ENCODE peak calls at places on chromosome 15, in four cellular contexts. One of them, this sample, is unnamed. For H3K27me3, the result is how much of the 10 kb centered on the place peaks cover.

GRCh38 chr15:22239806-22240180 is 159.5 kb downstream of the OR4M2 start:
- DNase-seq in CD8-positive, alpha-beta T cell: no peak
- DNase-seq in HepG2: no peak
- DNase-seq in left ventricle myocardium inferior: no peak
- DNase-seq in this sample: no peak

GRCh38 chr15:29570121-29570930 is 251.9 kb downstream of the TJP1 start:
- DNase-seq in HepG2: no peak
- DNase-seq in CD8-positive, alpha-beta T cell: no peak
- DNase-seq in left ventricle myocardium inferior: no peak
- DNase-seq in this sample: no peak

GRCh38 chr15:57527382-57528091 is 64.2 kb upstream of the MYZAP start:
- DNase-seq in left ventricle myocardium inferior: no peak
- DNase-seq in HepG2: peak
- DNase-seq in CD8-positive, alpha-beta T cell: no peak
- DNase-seq in this sample: peak

GRCh38 chr15:60017538-60018199 is 13.6 kb downstream of the FOXB1 start:
- DNase-seq in HepG2: no peak
- DNase-seq in CD8-positive, alpha-beta T cell: no peak
- DNase-seq in left ventricle myocardium inferior: no peak
- DNase-seq in this sample: no peak

GRCh38 chr15:93124126-93124525 is 35.1 kb upstream of the RGMA start:
- DNase-seq in left ventricle myocardium inferior: no peak
- DNase-seq in HepG2: no peak
- DNase-seq in CD8-positive, alpha-beta T cell: no peak
- DNase-seq in this sample: no peak

GRCh38 chr15:59543721-59544547 is 67.6 kb upstream of the GCNT3 start:
- DNase-seq in left ventricle myocardium inferior: no peak
- DNase-seq in CD8-positive, alpha-beta T cell: no peak
- DNase-seq in HepG2: no peak
- DNase-seq in this sample: peak

GRCh38 chr15:77002436-77002835 is 7.5 kb downstream of the PSTPIP1 start:
- DNase-seq in left ventricle myocardium inferior: no peak
- DNase-seq in HepG2: no peak
- DNase-seq in CD8-positive, alpha-beta T cell: no peak
- DNase-seq in this sample: no peak

GRCh38 chr15:34582461-34583357 is 742 bp downstream of the GOLGA8B start:
- DNase-seq in CD8-positive, alpha-beta T cell: peak
- DNase-seq in left ventricle myocardium inferior: no peak
- DNase-seq in HepG2: no peak
- DNase-seq in this sample: peak

GRCh38 chr15:33988384-33988783 is 20.1 kb downstream of the CHRM5 start:
- DNase-seq in left ventricle myocardium inferior: no peak
- DNase-seq in CD8-positive, alpha-beta T cell: no peak
- DNase-seq in HepG2: peak
- DNase-seq in this sample: no peak

GRCh38 chr15:49620658-49621326 is at the start of the genes DTWD1 and FAM227B:
- DNase-seq in CD8-positive, alpha-beta T cell: peak
- DNase-seq in HepG2: peak
- DNase-seq in left ventricle myocardium inferior: peak
- DNase-seq in this sample: peak

GRCh38 chr15:70613259-70613658 is 150.1 kb downstream of the UACA start:
- DNase-seq in CD8-positive, alpha-beta T cell: no peak
- DNase-seq in left ventricle myocardium inferior: no peak
- DNase-seq in HepG2: no peak
- DNase-seq in this sample: no peak

GRCh38 chr15:82942691-82943090 is 9.8 kb downstream of the HOMER2 start:
- DNase-seq in CD8-positive, alpha-beta T cell: no peak
- DNase-seq in HepG2: peak
- DNase-seq in left ventricle myocardium inferior: no peak
- DNase-seq in this sample: no peak

GRCh38 chr15:46266691-46267090 is 631.9 kb downstream of the SQOR start:
- DNase-seq in left ventricle myocardium inferior: no peak
- DNase-seq in CD8-positive, alpha-beta T cell: no peak
- DNase-seq in HepG2: no peak
- DNase-seq in this sample: no peak

GRCh38 chr15:84681822-84682221 is 23.8 kb upstream of the NMB start:
- DNase-seq in HepG2: no peak
- DNase-seq in CD8-positive, alpha-beta T cell: no peak
- DNase-seq in left ventricle myocardium inferior: no peak
- DNase-seq in this sample: no peak

GRCh38 chr15:52071570-52071969 is 41.0 kb downstream of the BCL2L10 start:
- DNase-seq in HepG2: peak
- DNase-seq in left ventricle myocardium inferior: no peak
- DNase-seq in CD8-positive, alpha-beta T cell: no peak
- DNase-seq in this sample: no peak

GRCh38 chr15:92068121-92068520 is 214.6 kb downstream of the SLCO3A1 start:
- DNase-seq in left ventricle myocardium inferior: no peak
- DNase-seq in CD8-positive, alpha-beta T cell: no peak
- DNase-seq in HepG2: no peak
- DNase-seq in this sample: no peak

GRCh38 chr15:57158589-57158988 is 217.7 kb upstream of the CGNL1 start:
- DNase-seq in HepG2: no peak
- DNase-seq in left ventricle myocardium inferior: no peak
- DNase-seq in CD8-positive, alpha-beta T cell: no peak
- DNase-seq in this sample: no peak

GRCh38 chr15:80929225-80929624 is 60.4 kb downstream of the MESD start:
- DNase-seq in HepG2: no peak
- DNase-seq in left ventricle myocardium inferior: no peak
- DNase-seq in CD8-positive, alpha-beta T cell: no peak
- DNase-seq in this sample: no peak

GRCh38 chr15:48388937-48389309 is 57.7 kb downstream of the DUT start:
- DNase-seq in CD8-positive, alpha-beta T cell: no peak
- DNase-seq in HepG2: no peak
- DNase-seq in left ventricle myocardium inferior: no peak
- DNase-seq in this sample: no peak

GRCh38 chr15:31021067-31021665 is 29.7 kb upstream of the MTMR10 start:
- DNase-seq in CD8-positive, alpha-beta T cell: no peak
- DNase-seq in left ventricle myocardium inferior: no peak
- DNase-seq in HepG2: no peak
- DNase-seq in this sample: no peak

GRCh38 chr15:31495281-31495680 is 168.6 kb downstream of the KLF13 start:
- DNase-seq in CD8-positive, alpha-beta T cell: no peak
- DNase-seq in HepG2: no peak
- DNase-seq in left ventricle myocardium inferior: no peak
- DNase-seq in this sample: no peak

GRCh38 chr15:46577767-46578166 is 942.9 kb downstream of the SQOR start:
- DNase-seq in left ventricle myocardium inferior: no peak
- DNase-seq in CD8-positive, alpha-beta T cell: no peak
- DNase-seq in HepG2: no peak
- DNase-seq in this sample: no peak

GRCh38 chr15:97566957-97567356 is 393.5 kb upstream of the ARRDC4 start:
- DNase-seq in HepG2: no peak
- DNase-seq in CD8-positive, alpha-beta T cell: no peak
- DNase-seq in left ventricle myocardium inferior: no peak
- DNase-seq in this sample: no peak

GRCh38 chr15:67093146-67093874 is 27.9 kb downstream of the SMAD3 start:
- DNase-seq in left ventricle myocardium inferior: peak
- DNase-seq in CD8-positive, alpha-beta T cell: no peak
- DNase-seq in HepG2: no peak
- DNase-seq in this sample: peak

GRCh38 chr15:63473999-63474809 is 30.2 kb upstream of the USP3 start:
- DNase-seq in HepG2: peak
- DNase-seq in left ventricle myocardium inferior: no peak
- DNase-seq in CD8-positive, alpha-beta T cell: peak
- DNase-seq in this sample: peak

GRCh38 chr15:66698318-66698961 is 3.6 kb upstream of the SMAD6 start:
- DNase-seq in HepG2: peak
- DNase-seq in CD8-positive, alpha-beta T cell: no peak
- DNase-seq in left ventricle myocardium inferior: peak
- DNase-seq in this sample: no peak

GRCh38 chr15:85142324-85142723 is 160.7 kb downstream of the PDE8A start:
- DNase-seq in CD8-positive, alpha-beta T cell: no peak
- DNase-seq in HepG2: no peak
- DNase-seq in left ventricle myocardium inferior: no peak
- DNase-seq in this sample: no peak

GRCh38 chr15:68536331-68537095 is 42.3 kb upstream of the CORO2B start:
- DNase-seq in left ventricle myocardium inferior: no peak
- DNase-seq in HepG2: no peak
- DNase-seq in CD8-positive, alpha-beta T cell: no peak
- DNase-seq in this sample: no peak

GRCh38 chr15:77527164-77527778 is 105.4 kb downstream of the LINGO1 start:
- DNase-seq in CD8-positive, alpha-beta T cell: no peak
- DNase-seq in HepG2: peak
- DNase-seq in left ventricle myocardium inferior: peak
- DNase-seq in this sample: no peak

GRCh38 chr15:57306305-57306943 is 69.9 kb upstream of the CGNL1 start:
- DNase-seq in CD8-positive, alpha-beta T cell: peak
- DNase-seq in left ventricle myocardium inferior: peak
- DNase-seq in HepG2: peak
- DNase-seq in this sample: peak

GRCh38 chr15:71889947-71890346 is 79.6 kb downstream of the NR2E3 start:
- DNase-seq in HepG2: no peak
- DNase-seq in left ventricle myocardium inferior: no peak
- DNase-seq in CD8-positive, alpha-beta T cell: no peak
- DNase-seq in this sample: no peak

GRCh38 chr15:64749167-64749566 is 26.2 kb downstream of the RBPMS2 start:
- DNase-seq in left ventricle myocardium inferior: no peak
- DNase-seq in HepG2: no peak
- DNase-seq in CD8-positive, alpha-beta T cell: no peak
- DNase-seq in this sample: no peak

GRCh38 chr15:70856884-70857546 is 3.1 kb upstream of the LARP6 start:
- DNase-seq in CD8-positive, alpha-beta T cell: no peak
- DNase-seq in HepG2: no peak
- DNase-seq in left ventricle myocardium inferior: peak
- DNase-seq in this sample: no peak

GRCh38 chr15:100829457-100829856 is 50.2 kb upstream of the ALDH1A3 start:
- DNase-seq in left ventricle myocardium inferior: no peak
- DNase-seq in CD8-positive, alpha-beta T cell: no peak
- DNase-seq in HepG2: no peak
- DNase-seq in this sample: no peak

GRCh38 chr15:78365931-78366330 is 25.8 kb downstream of the CRABP1 start:
- DNase-seq in HepG2: no peak
- DNase-seq in left ventricle myocardium inferior: peak
- DNase-seq in CD8-positive, alpha-beta T cell: no peak
- DNase-seq in this sample: no peak

DNA sequence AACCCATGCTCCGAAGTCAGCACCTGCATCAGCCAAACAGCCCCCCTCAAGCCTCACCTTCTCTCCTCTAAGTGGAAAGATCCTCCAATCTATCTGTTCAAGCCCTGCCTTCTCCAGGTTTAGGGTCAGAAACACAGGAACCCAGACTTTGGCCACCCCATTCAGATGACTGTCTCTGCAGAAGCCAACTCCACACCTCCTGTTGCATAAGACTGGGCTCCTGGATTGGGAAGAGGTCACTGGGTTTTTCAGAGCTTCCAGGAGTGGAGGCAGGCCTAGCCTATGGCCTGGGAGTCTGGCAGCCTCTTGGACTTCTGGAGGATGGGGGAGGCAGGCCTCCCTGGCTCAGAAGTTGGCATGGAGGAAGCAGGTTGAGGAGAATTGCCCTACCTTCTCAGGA is 21.5 kb downstream of the CCDC33 start:
- DNase-seq in HepG2: no peak
- DNase-seq in left ventricle myocardium inferior: no peak
- DNase-seq in CD8-positive, alpha-beta T cell: no peak
- DNase-seq in this sample: no peak
- H3K27me3 ChIP-seq in HepG2: half or more
- H3K27me3 ChIP-seq in left ventricle myocardium inferior: half or more
- H3K27me3 ChIP-seq in CD8-positive, alpha-beta T cell: under half
- H3K27me3 ChIP-seq in this sample: under half

GRCh38 chr15:36942248-36942827 is 158.0 kb downstream of the MEIS2 start:
- DNase-seq in CD8-positive, alpha-beta T cell: no peak
- DNase-seq in HepG2: no peak
- DNase-seq in left ventricle myocardium inferior: no peak
- DNase-seq in this sample: no peak
- TF ChIP-seq CTCF in CD8-positive, alpha-beta T cell: no peak
- TF ChIP-seq CTCF in HepG2: no peak
- TF ChIP-seq CTCF in left ventricle myocardium inferior: no peak
- TF ChIP-seq CTCF in this sample: no peak

GRCh38 chr15:96344706-96345559 is 14.4 kb downstream of the NR2F2 start:
- DNase-seq in HepG2: no peak
- DNase-seq in CD8-positive, alpha-beta T cell: no peak
- DNase-seq in left ventricle myocardium inferior: no peak
- DNase-seq in this sample: no peak
- H3K27me3 ChIP-seq in HepG2: under half
- H3K27me3 ChIP-seq in CD8-positive, alpha-beta T cell: under half
- H3K27me3 ChIP-seq in left ventricle myocardium inferior: half or more
- H3K27me3 ChIP-seq in this sample: under half

DNA sequence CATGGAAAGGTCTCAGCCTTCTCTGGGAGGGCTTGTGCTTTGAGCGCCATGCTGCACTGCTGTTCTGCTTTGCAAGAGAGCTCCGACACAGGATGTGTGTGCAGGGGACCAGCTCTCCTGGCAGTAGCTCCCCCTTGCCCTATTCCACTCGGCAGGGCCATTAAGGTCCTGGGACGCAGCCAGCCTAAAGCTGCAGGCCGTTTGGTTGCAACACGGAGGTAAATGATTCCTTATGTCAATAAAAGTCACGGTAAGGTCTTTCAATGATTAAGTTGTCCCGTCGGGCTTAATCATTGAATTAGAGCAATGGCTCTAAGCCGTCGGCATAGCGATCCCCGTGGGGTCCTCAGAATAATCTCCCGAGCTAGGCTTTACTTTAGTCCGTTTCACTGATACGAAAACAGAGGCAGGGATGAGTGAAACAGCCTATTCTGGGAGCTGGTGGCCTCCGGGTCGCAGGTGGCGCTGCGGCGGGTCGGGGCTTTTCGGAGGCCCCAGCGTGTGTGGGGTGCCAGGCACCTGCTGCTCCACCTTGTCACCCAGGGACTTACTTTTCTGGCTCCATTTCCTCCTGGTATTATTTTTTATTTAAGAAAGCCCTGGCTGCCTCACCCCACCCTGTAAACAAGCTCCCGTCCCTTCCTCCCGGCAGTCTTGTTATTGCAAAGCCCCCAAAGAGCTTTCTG is 525.2 kb downstream of the OCA2 start:
- DNase-seq in left ventricle myocardium inferior: no peak
- DNase-seq in HepG2: no peak
- DNase-seq in CD8-positive, alpha-beta T cell: no peak
- DNase-seq in this sample: no peak
- TF ChIP-seq CTCF in left ventricle myocardium inferior: no peak
- TF ChIP-seq CTCF in HepG2: no peak
- TF ChIP-seq CTCF in CD8-positive, alpha-beta T cell: no peak
- TF ChIP-seq CTCF in this sample: no peak

GRCh38 chr15:40933520-40933904 is 4.4 kb downstream of the DLL4 start:
- DNase-seq in left ventricle myocardium inferior: no peak
- DNase-seq in HepG2: no peak
- DNase-seq in CD8-positive, alpha-beta T cell: no peak
- DNase-seq in this sample: no peak

GRCh38 chr15:40930430-40931299 is 1.5 kb downstream of the DLL4 start:
- DNase-seq in CD8-positive, alpha-beta T cell: peak
- DNase-seq in HepG2: peak
- DNase-seq in left ventricle myocardium inferior: peak
- DNase-seq in this sample: peak

GRCh38 chr15:40932625-40933519 is 3.7 kb downstream of the DLL4 start:
- DNase-seq in left ventricle myocardium inferior: no peak
- DNase-seq in HepG2: peak
- DNase-seq in CD8-positive, alpha-beta T cell: no peak
- DNase-seq in this sample: no peak

GRCh38 chr15:40931300-40932142 is 2.4 kb downstream of the DLL4 start:
- DNase-seq in left ventricle myocardium inferior: no peak
- DNase-seq in CD8-positive, alpha-beta T cell: no peak
- DNase-seq in HepG2: no peak
- DNase-seq in this sample: no peak

GRCh38 chr15:40932146-40932545 is 3.0 kb downstream of the DLL4 start:
- DNase-seq in HepG2: no peak
- DNase-seq in CD8-positive, alpha-beta T cell: no peak
- DNase-seq in left ventricle myocardium inferior: no peak
- DNase-seq in this sample: no peak
- H3K27me3 ChIP-seq in HepG2: under half
- H3K27me3 ChIP-seq in CD8-positive, alpha-beta T cell: under half
- H3K27me3 ChIP-seq in left ventricle myocardium inferior: half or more
- H3K27me3 ChIP-seq in this sample: under half

This sample was measured in GM06990.